ENCODE peak calls at places on chromosomes 12 and 14, in four cellular contexts. R is T-helper 1 cell, D is Caco-2, K is left colon. Z is an unnamed sample.

GRCh38 chr12:107655281-107656065 is 30.1 kb upstream of the PWP1 start:
- DNase-seq in R (no peak), D (no peak), K (peak), Z (no peak)

GRCh38 chr14:75559451-75560187 is 18.8 kb upstream of the FLVCR2 start:
- DNase-seq in R (no peak), D (no peak), K (no peak), Z (no peak)

GRCh38 chr12:107093547-107094448 is at the start of gene CRY1:
- DNase-seq in R (peak), D (peak), K (peak), Z (no peak)

GRCh38 chr14:97180304-97181200 is 383.4 kb downstream of the VRK1 start:
- DNase-seq in R (no peak), D (no peak), K (no peak), Z (no peak)

GRCh38 chr14:75913183-75913582 is 68.6 kb downstream of the TGFB3 start:
- DNase-seq in R (no peak), D (no peak), K (no peak), Z (no peak)

GRCh38 chr14:93430889-93431670 is at the start of gene UNC79:
- DNase-seq in R (no peak), D (peak), K (no peak), Z (no peak)

GRCh38 chr14:50013198-50013918 is 103.0 kb downstream of the VCPKMT start:
- DNase-seq in R (no peak), D (peak), K (no peak), Z (peak)

GRCh38 chr12:107079172-107080011 is 14.0 kb downstream of the CRY1 start:
- DNase-seq in R (no peak), D (peak), K (no peak), Z (peak)

GRCh38 chr12:452667-453210 is 7.0 kb upstream of the B4GALNT3 start:
- DNase-seq in R (no peak), D (peak), K (peak), Z (peak)

GRCh38 chr14:88234442-88234841 is 88.6 kb downstream of the KCNK10 start:
- DNase-seq in R (no peak), D (no peak), K (no peak), Z (no peak)

GRCh38 chr12:6962285-6963015 is 8.0 kb downstream of the PHB2 start:
- DNase-seq in R (no peak), D (peak), K (peak), Z (no peak)

GRCh38 chr12:58412466-58412865 is 471.1 kb downstream of the ATP23 start:
- DNase-seq in R (no peak), D (peak), K (no peak), Z (no peak)

GRCh38 chr14:54562334-54562733 is 4.6 kb upstream of the SAMD4A start:
- DNase-seq in R (no peak), D (no peak), K (no peak), Z (no peak)

GRCh38 chr12:29799591-29799990 is 15.8 kb upstream of the TMTC1 start:
- DNase-seq in R (no peak), D (no peak), K (no peak), Z (no peak)

GRCh38 chr12:11798856-11799530 is 149.5 kb downstream of the ETV6 start:
- DNase-seq in R (no peak), D (no peak), K (no peak), Z (peak)

GRCh38 chr12:42140901-42141300 is 3.8 kb downstream of the GXYLT1 start:
- DNase-seq in R (no peak), D (peak), K (no peak), Z (no peak)

GRCh38 chr12:54207539-54208267 is 18.9 kb upstream of the SMUG1 start:
- DNase-seq in R (peak), D (peak), K (peak), Z (peak)

GRCh38 chr14:103207038-103207403 is 83.8 kb downstream of the TNFAIP2 start:
- DNase-seq in R (no peak), D (no peak), K (peak), Z (no peak)

GRCh38 chr12:40953076-40953475 is 235.0 kb upstream of the PDZRN4 start:
- DNase-seq in R (no peak), D (no peak), K (no peak), Z (no peak)

GRCh38 chr12:64824500-64825142 is at the start of gene TBC1D30:
- DNase-seq in R (no peak), D (peak), K (peak), Z (no peak)

GRCh38 chr12:117766008-117766407 is 202.8 kb downstream of the KSR2 start:
- DNase-seq in R (no peak), D (no peak), K (no peak), Z (no peak)

GRCh38 chr12:11823043-11823442 is 173.6 kb downstream of the ETV6 start:
- DNase-seq in R (no peak), D (no peak), K (no peak), Z (peak)

GRCh38 chr12:104213952-104214351 is 1.6 kb upstream of the TXNRD1 start:
- DNase-seq in R (no peak), D (no peak), K (no peak), Z (no peak)

GRCh38 chr14:95482967-95483842 is 33.2 kb downstream of the SYNE3 start:
- DNase-seq in R (no peak), D (no peak), K (no peak), Z (no peak)

GRCh38 chr12:103841690-103842584 is 903 bp upstream of the NT5DC3 start:
- DNase-seq in R (no peak), D (peak), K (peak), Z (no peak)

GRCh38 chr14:37399517-37399916 is 195.5 kb downstream of the FOXA1 start:
- DNase-seq in R (no peak), D (peak), K (no peak), Z (no peak)

GRCh38 chr14:34003691-34004090 is 52.8 kb upstream of the EGLN3 start:
- DNase-seq in R (no peak), D (no peak), K (no peak), Z (no peak)

GRCh38 chr14:105616802-105617192 is 90.4 kb downstream of the TMEM121 start:
- DNase-seq in R (no peak), D (no peak), K (no peak), Z (no peak)

GRCh38 chr12:110744697-110745264 is 2.1 kb upstream of the PPP1CC start:
- DNase-seq in R (no peak), D (no peak), K (peak), Z (no peak)

GRCh38 chr12:90091809-90092208 is 383.2 kb upstream of the ATP2B1 start:
- DNase-seq in R (no peak), D (no peak), K (no peak), Z (no peak)

GRCh38 chr14:96102071-96102856 is 63.1 kb downstream of the C14orf132 start:
- DNase-seq in R (no peak), D (peak), K (no peak), Z (no peak)

GRCh38 chr12:123384318-123384993 is 524 bp downstream of the KMT5A start:
- DNase-seq in R (no peak), D (peak), K (peak), Z (peak)

GRCh38 chr12:94429191-94429590 is 30.5 kb downstream of the CEP83 start:
- DNase-seq in R (no peak), D (no peak), K (no peak), Z (no peak)

GRCh38 chr12:17214910-17215309 is 608.9 kb upstream of the LMO3 start:
- DNase-seq in R (no peak), D (no peak), K (no peak), Z (no peak)

GRCh38 chr12:52390739-52391617 is 5.5 kb upstream of the KRT84 start:
- DNase-seq in R (no peak), D (peak), K (peak), Z (peak)

GRCh38 chr12:59164991-59165718 is 244.9 kb upstream of the LRIG3 start:
- DNase-seq in R (no peak), D (peak), K (no peak), Z (peak)